ENCODE peak calls at places on chromosomes 4 and X, in five cellular contexts. V is mesenchymal stem cell, Z is IMR-90, R is H1, H is trophoblast cell. A is an unnamed sample.

GRCh38 chrX:80808854-80809493 is 703 bp downstream of the BRWD3 start:
- DNase-seq in V (peak; percentile 28), Z (no peak), R (peak; percentile 46), H (peak; percentile 52), A (peak; percentile 14)

GRCh38 chr4:37837446-37837845 is 11.0 kb downstream of the PGM2 start:
- DNase-seq in V (peak; percentile 22), Z (peak; percentile 80), R (no peak), H (peak; percentile 58), A (no peak)

GRCh38 chr4:109721033-109721432 is 8.8 kb downstream of the PLA2G12A start:
- DNase-seq in V (peak; percentile 51), Z (peak; percentile 70), R (no peak), H (peak; percentile 78), A (no peak)

GRCh38 chr4:151460434-151460833 is 51.5 kb downstream of the FHIP1A start:
- DNase-seq in V (no peak), Z (no peak), R (no peak), H (no peak), A (no peak)

GRCh38 chrX:150198776-150199175 is 164.3 kb upstream of the MAMLD1 start:
- DNase-seq in V (no peak), Z (no peak), R (no peak), H (no peak), A (no peak)

GRCh38 chrX:16096131-16096530 is 27.2 kb upstream of the GRPR start:
- DNase-seq in V (no peak), Z (no peak), R (no peak), H (no peak), A (no peak)

GRCh38 chrX:63506320-63506719 is 155.2 kb upstream of the SPIN4 start:
- DNase-seq in V (peak; percentile 29), Z (peak; percentile 56), R (no peak), H (peak; percentile 14), A (no peak)

GRCh38 chr4:2968381-2968780 is 5.0 kb downstream of the GRK4 start:
- DNase-seq in V (no peak), Z (no peak), R (no peak), H (peak; percentile 43), A (no peak)

GRCh38 chrX:1537031-1537715 is at the start of gene P2RY8:
- DNase-seq in V (no peak), Z (no peak), R (no peak), H (peak; percentile 26), A (no peak)

GRCh38 chrX:131399692-131400428 is 110.8 kb upstream of the IGSF1 start:
- DNase-seq in V (no peak), Z (no peak), R (no peak), H (no peak), A (no peak)

GRCh38 chr4:105894570-105895323 is 524 bp upstream of the NPNT start:
- DNase-seq in V (peak; percentile 3), Z (no peak), R (peak; percentile 70), H (peak; percentile 10), A (peak; percentile 27)

GRCh38 chr4:108885211-108885610 is 122.4 kb upstream of the ETNPPL start:
- DNase-seq in V (no peak), Z (peak; percentile 58), R (no peak), H (peak; percentile 9), A (no peak)

GRCh38 chr4:3313556-3314228 is 20.9 kb downstream of the RGS12 start:
- DNase-seq in V (no peak), Z (no peak), R (no peak), H (no peak), A (no peak)

GRCh38 chr4:176794151-176794550 is 1.4 kb upstream of the VEGFC start:
- DNase-seq in V (peak; percentile 69), Z (peak; percentile 98), R (no peak), H (no peak), A (no peak)

GRCh38 chr4:185128272-185129119 is 14.6 kb upstream of the SLC25A4 start:
- DNase-seq in V (peak; percentile 47), Z (no peak), R (peak; percentile 73), H (peak; percentile 59), A (peak; percentile 52)
- H3K14ac ChIP-seq in V (no peak overlapping the region), Z (no peak overlapping the region), R (no peak overlapping the region), H (no peak overlapping the region), A (peak overlapping the region; percentile 76)

DNA sequence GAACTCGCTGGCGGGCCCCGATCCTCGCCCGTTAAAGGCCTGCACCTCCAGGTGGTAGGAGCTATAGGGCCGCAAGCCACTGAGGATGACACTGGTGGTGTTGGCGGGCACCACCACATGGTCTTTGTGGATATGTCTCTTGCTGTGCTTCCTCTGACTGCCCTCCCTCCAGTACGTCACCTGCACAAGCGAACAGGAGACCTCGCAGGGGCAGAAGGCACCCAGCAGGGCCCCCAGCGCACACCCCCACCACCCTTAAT is 20.7 kb downstream of the L1CAM start:
- DNase-seq in V (no peak), Z (no peak), R (no peak), H (no peak), A (no peak)
- H3K27me3 ChIP-seq in V (peaks cover 82% of the 10 kb centered on the region), Z (peaks cover 19% of the 10 kb centered on the region), R (no peaks in the 10 kb centered on the region), H (no peaks in the 10 kb centered on the region), A (no peaks in the 10 kb centered on the region)

DNA sequence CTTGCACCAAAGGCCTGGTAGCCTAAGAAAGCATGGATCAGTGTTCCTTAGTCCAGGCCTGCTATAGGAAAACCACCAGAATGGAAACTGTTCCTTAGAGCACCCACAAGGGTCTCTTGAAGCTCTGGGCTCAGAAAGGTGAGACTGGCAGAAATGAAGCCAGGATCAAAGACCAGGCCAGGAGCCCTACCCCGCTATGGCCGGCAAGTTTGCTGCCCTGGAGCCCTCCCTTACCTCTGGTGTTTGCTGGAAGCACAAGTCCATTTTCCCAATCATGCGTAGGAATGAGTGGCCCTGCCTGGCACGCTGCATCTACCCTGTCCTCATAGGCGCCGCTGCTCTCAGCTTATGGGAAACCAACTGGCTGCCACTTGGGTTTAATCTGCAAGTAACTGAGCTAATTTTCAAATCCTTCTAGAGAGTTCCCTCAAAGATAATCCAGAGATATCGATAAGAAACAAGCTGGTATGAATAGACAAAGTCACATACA is 37.4 kb downstream of the BCOR start:
- DNase-seq in V (no peak), Z (no peak), R (no peak), H (no peak), A (no peak)
- H3K36me3 ChIP-seq in V (peaks cover 70% of the 10 kb centered on the region), Z (peaks cover 38% of the 10 kb centered on the region), R (peaks cover 6% of the 10 kb centered on the region), H (peaks cover 34% of the 10 kb centered on the region), A (peaks cover 98% of the 10 kb centered on the region)

DNA sequence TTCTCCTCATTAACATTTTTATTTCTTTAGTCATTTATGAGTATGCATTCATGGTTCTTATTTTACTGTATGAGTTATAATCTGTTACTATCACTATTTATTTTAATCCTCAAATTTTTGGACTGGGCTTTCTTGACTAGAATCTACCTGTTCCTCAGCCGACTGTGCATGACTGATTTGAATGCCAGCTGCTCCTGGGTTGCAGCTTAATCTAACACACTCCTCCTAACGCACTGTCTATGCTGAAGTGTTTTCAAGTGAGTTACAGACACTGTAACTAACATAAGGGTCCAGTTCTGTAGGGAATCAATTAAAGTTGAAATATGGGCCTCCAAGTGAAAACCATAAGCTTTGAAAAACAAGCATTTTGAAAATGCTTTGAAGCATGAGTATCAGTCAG is 137.4 kb upstream of the ARSJ start:
- DNase-seq in V (no peak), Z (no peak), R (no peak), H (no peak), A (no peak)
- H3K14ac ChIP-seq in V (no peak overlapping the region), Z (no peak overlapping the region), R (no peak overlapping the region), H (no peak overlapping the region), A (no peak overlapping the region)

GRCh38 chr4:46955601-46956000 is 37.8 kb downstream of the GABRA4 start:
- DNase-seq in V (no peak), Z (no peak), R (no peak), H (no peak), A (no peak)
- H3K27me3 ChIP-seq in V (no peaks in the 10 kb centered on the region), Z (no peaks in the 10 kb centered on the region), R (no peaks in the 10 kb centered on the region), H (no peaks in the 10 kb centered on the region), A (no peaks in the 10 kb centered on the region)

GRCh38 chr4:10092481-10093272 is 23.9 kb downstream of the WDR1 start:
- DNase-seq in V (no peak), Z (no peak), R (no peak), H (no peak), A (no peak)

GRCh38 chr4:10094841-10095240 is 21.8 kb downstream of the WDR1 start:
- DNase-seq in V (no peak), Z (no peak), R (no peak), H (no peak), A (no peak)

GRCh38 chr4:10095296-10095991 is 21.2 kb downstream of the WDR1 start:
- DNase-seq in V (peak; percentile 37), Z (no peak), R (no peak), H (no peak), A (no peak)

GRCh38 chr4:10093273-10093621 is 23.4 kb downstream of the WDR1 start:
- DNase-seq in V (no peak), Z (no peak), R (no peak), H (no peak), A (no peak)

GRCh38 chr4:10093801-10094552 is 22.6 kb downstream of the WDR1 start:
- DNase-seq in V (peak; percentile 88), Z (peak; percentile 89), R (no peak), H (peak; percentile 63), A (no peak)
- H3K36me3 ChIP-seq in V (peaks cover 65% of the 10 kb centered on the region), Z (peaks cover 90% of the 10 kb centered on the region), R (peaks cover 44% of the 10 kb centered on the region), H (peaks cover 98% of the 10 kb centered on the region), A (peaks cover 100% of the 10 kb centered on the region)

GRCh38 chr4:4668355-4669210 is 126.7 kb upstream of the STX18 start:
- DNase-seq in V (peak; percentile 32), Z (no peak), R (no peak), H (no peak), A (no peak)

GRCh38 chr4:4671774-4672349 is 130.0 kb upstream of the STX18 start:
- DNase-seq in V (peak; percentile 42), Z (peak; percentile 54), R (no peak), H (no peak), A (no peak)

GRCh38 chr4:4672397-4672796 is 130.5 kb upstream of the STX18 start:
- DNase-seq in V (no peak), Z (no peak), R (no peak), H (no peak), A (no peak)

GRCh38 chr4:4673070-4673469 is 131.2 kb upstream of the STX18 start:
- DNase-seq in V (peak; percentile 36), Z (no peak), R (peak; percentile 98), H (peak; percentile 20), A (peak; percentile 59)

GRCh38 chr4:4670869-4671268 is 129.0 kb upstream of the STX18 start:
- DNase-seq in V (peak; percentile 33), Z (no peak), R (no peak), H (no peak), A (no peak)
- H3K14ac ChIP-seq in V (no peak overlapping the region), Z (no peak overlapping the region), R (no peak overlapping the region), H (no peak overlapping the region), A (no peak overlapping the region)

GRCh38 chrX:85381602-85382001 is 2.1 kb upstream of the POF1B start:
- DNase-seq in V (no peak), Z (no peak), R (no peak), H (no peak), A (no peak)
- H3K27me3 ChIP-seq in V (no peaks in the 10 kb centered on the region), Z (no peaks in the 10 kb centered on the region), R (no peaks in the 10 kb centered on the region), H (no peaks in the 10 kb centered on the region), A (no peaks in the 10 kb centered on the region)

GRCh38 chr4:21113496-21114213 is 413.4 kb downstream of the PACRGL start:
- DNase-seq in V (peak; percentile 38), Z (no peak), R (no peak), H (no peak), A (no peak)
- H3K36me3 ChIP-seq in V (no peaks in the 10 kb centered on the region), Z (no peaks in the 10 kb centered on the region), R (no peaks in the 10 kb centered on the region), H (no peaks in the 10 kb centered on the region), A (no peaks in the 10 kb centered on the region)

A was measured in neuronal stem cell.